ENCODE peak calls at places on chromosomes 16 and 17, in seven cellular contexts. O is HCT116, Z is WTC11, S is H1, D is K562, N is GM12878, Y is HepG2. L is an unnamed sample.

GRCh38 chr16:19524356-19524865 is 669 bp downstream of the CCP110 start:
- DNase-seq in S (no peak), O (no peak), Z (no peak), N (no peak), Y (no peak), D (peak; percentile 14), L (no peak)

GRCh38 chr17:40063034-40063765 is 435 bp downstream of the THRA start:
- DNase-seq in D (peak; percentile 60), Z (peak; percentile 59), Y (peak; percentile 41), O (no peak), S (peak; percentile 89), N (no peak), L (peak; percentile 15)

GRCh38 chr16:58628845-58629680 is 563 bp downstream of the CNOT1 start:
- DNase-seq in Y (peak; percentile 55), Z (peak; percentile 16), S (peak; percentile 49), O (no peak), N (peak; percentile 17), D (peak; percentile 42), L (peak; percentile 21)

GRCh38 chr17:2232244-2232638 is 71.3 kb downstream of the SMG6 start:
- DNase-seq in O (no peak), D (no peak), Y (no peak), S (no peak), N (no peak), Z (no peak), L (no peak)

GRCh38 chr16:10923650-10924214 is 18.5 kb downstream of the DEXI start:
- DNase-seq in N (no peak), S (no peak), O (no peak), Z (no peak), Y (peak; percentile 95), D (no peak), L (no peak)

GRCh38 chr17:38751144-38751802 is 1.3 kb upstream of the PSMB3 start:
- DNase-seq in D (no peak), O (no peak), Z (no peak), N (no peak), S (no peak), Y (no peak), L (no peak)

GRCh38 chr17:29766796-29767327 is 144.2 kb upstream of the CORO6 start:
- DNase-seq in S (no peak), N (no peak), Y (no peak), Z (no peak), O (no peak), D (no peak), L (no peak)

GRCh38 chr16:9480503-9480902 is 389.1 kb downstream of the HAPSTR1 start:
- DNase-seq in S (no peak), Y (no peak), Z (no peak), O (no peak), D (no peak), N (no peak), L (no peak)

GRCh38 chr17:42518046-42518754 is 17.8 kb upstream of the NAGLU start:
- DNase-seq in O (peak; percentile 79), Y (no peak), N (no peak), D (peak; percentile 64), Z (no peak), S (no peak), L (no peak)

GRCh38 chr16:12390644-12391043 is 413.0 kb downstream of the CPPED1 start:
- DNase-seq in Z (no peak), O (no peak), N (no peak), D (no peak), Y (no peak), S (no peak), L (no peak)

GRCh38 chr16:11029948-11030347 is 85.6 kb downstream of the CLEC16A start:
- DNase-seq in O (no peak), D (no peak), Y (no peak), N (no peak), Z (no peak), S (no peak), L (no peak)

GRCh38 chr17:76265624-76266243 is 586 bp downstream of the UBALD2 start:
- DNase-seq in Y (no peak), O (no peak), N (no peak), Z (peak; percentile 56), S (peak; percentile 79), D (peak; percentile 40), L (peak; percentile 63)

GRCh38 chr17:19857640-19858039 is 10.1 kb downstream of the ULK2 start:
- DNase-seq in S (no peak), O (no peak), N (no peak), Z (no peak), D (no peak), Y (no peak), L (no peak)

GRCh38 chr17:34892864-34893263 is 68.4 kb downstream of the CCT6B start:
- DNase-seq in S (peak; percentile 77), Z (peak; percentile 71), Y (no peak), O (peak; percentile 3), D (peak; percentile 75), N (no peak), L (peak; percentile 62)

GRCh38 chr16:57658878-57659674 is 9.0 kb upstream of the ADGRG3 start:
- DNase-seq in D (no peak), Z (no peak), O (no peak), Y (no peak), S (no peak), N (no peak), L (no peak)

GRCh38 chr17:1073241-1073962 is 76.5 kb downstream of the TIMM22 start:
- DNase-seq in O (no peak), Z (no peak), N (no peak), Y (no peak), S (no peak), D (no peak), L (no peak)

GRCh38 chr17:35192708-35193107 is 1.5 kb downstream of the SLC35G3 start:
- DNase-seq in O (no peak), S (no peak), Z (no peak), N (no peak), D (no peak), Y (no peak), L (no peak)

GRCh38 chr16:2199621-2200139 is 3.3 kb upstream of the CASKIN1 start:
- DNase-seq in D (no peak), Z (no peak), Y (no peak), N (no peak), O (no peak), S (no peak), L (no peak)

GRCh38 chr16:11797957-11798299 is 870 bp upstream of the ZC3H7A start:
- DNase-seq in Y (no peak), O (no peak), N (no peak), D (no peak), S (no peak), Z (no peak), L (peak; percentile 13)

GRCh38 chr16:69566437-69567030 is 768 bp downstream of the NFAT5 start:
- DNase-seq in N (no peak), O (no peak), S (peak; percentile 70), Y (peak; percentile 40), Z (peak; percentile 46), D (peak; percentile 75), L (peak; percentile 43)

GRCh38 chr17:13503526-13503925 is 98.2 kb downstream of the HS3ST3A1 start:
- DNase-seq in D (no peak), S (no peak), Z (no peak), Y (no peak), O (no peak), N (no peak), L (no peak)

GRCh38 chr17:31722251-31723056 is 136.6 kb downstream of the COPRS start:
- DNase-seq in O (no peak), N (no peak), D (no peak), S (peak; percentile 34), Y (no peak), Z (no peak), L (no peak)

DNA sequence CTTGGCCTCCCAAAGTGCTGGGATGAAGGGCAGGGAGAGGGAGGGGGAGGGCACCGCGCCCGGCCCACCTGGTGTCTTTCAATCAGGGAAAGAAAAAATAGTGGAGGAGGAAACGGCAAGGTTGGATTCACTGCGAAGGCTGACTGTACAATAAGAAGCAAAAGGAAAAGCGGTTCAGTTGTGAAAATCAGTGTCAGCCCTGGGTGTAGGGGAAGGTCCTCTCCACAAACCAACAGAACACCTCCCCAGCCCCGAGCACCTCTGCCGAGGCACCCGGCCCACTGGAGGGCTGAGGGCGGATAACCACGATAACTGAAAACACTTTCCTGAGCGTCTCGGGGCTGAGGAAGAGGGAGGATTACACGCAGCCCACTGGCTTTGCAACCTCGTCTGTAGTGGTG is 1.4 kb upstream of the SPG7 start:
- DNase-seq in Z (no peak), Y (no peak), D (peak; percentile 35), N (no peak), S (no peak), O (no peak), L (no peak)
- TF ChIP-seq SP1 in Z (no peak), Y (no peak), D (no peak), N (no peak), S (no peak), O (no peak), L (no peak)

DNA sequence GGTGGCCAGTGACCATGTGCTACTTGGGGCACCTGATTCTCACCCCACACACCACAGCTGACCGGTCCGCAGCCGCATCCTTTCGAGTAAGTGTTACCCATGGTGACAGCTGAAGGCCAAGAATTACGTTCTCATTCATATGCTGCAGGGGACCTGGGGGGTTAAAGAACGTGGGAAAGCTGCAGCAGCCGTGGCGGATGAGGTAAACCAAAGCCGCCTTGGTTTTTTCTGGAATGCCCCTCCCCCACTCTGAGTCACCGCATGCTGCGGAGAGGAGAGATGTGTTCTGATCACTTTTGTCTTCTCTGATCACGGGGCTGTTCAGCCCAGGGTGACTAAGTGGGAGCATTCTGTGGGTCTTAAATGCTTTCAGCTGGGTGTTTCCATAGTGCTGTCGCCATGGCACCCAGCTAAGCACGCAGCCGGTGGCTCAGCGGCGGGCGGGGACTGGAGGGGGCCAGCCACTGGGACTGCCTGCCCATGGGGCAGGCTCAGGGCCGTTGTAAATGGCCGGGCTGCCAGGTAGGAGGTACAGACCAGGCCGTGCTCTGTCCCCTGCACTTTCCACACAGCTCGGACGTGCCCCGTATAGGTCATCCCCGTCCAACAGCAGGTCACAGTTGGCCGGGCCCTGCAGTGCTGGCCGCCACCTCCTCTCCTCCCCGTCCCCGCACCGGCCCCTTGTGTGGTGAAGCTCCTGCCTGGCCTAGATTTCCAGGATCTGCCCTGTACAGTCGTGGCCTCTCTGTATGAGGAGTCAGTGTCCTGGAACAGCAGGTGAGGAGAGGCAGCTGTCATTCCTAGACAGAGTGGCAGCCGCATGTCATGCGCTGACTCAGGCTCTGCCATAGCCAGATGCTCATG is 60.0 kb downstream of the BAIAP2 start:
- DNase-seq in O (peak; percentile 99), S (peak; percentile 76), N (peak; percentile 21), Z (peak; percentile 75), D (peak; percentile 88), Y (peak; percentile 90), L (peak; percentile 54)
- TF ChIP-seq SP1 in O (no peak), S (peak; percentile 79), N (no peak), Z (no peak), D (peak; percentile 34), Y (no peak), L (no peak)

GRCh38 chr17:63914471-63914870 is 3.4 kb upstream of the CSHL1 start:
- DNase-seq in D (no peak), O (no peak), S (no peak), N (no peak), Z (no peak), Y (no peak), L (no peak)
- TF ChIP-seq SP1 in D (no peak), O (no peak), S (no peak), N (no peak), Z (no peak), Y (no peak), L (no peak)

DNA sequence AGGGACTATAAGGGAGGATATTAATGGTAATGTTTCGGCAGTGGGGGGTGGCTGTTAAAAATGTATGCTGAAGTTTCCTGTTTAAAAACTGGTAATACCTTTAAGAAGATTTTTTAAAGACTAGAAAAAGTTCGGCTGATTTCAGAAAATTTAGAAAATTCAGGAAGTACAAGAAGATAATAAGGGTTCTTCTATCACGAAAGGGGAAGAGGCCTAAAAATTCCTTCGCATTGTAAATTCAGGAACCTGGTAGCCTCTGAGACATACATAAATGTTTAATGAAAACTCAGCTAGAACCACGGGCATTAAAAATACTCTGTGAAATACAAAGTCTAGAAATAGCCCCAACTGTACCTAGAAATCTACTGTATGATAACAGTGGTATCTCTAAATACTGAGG is 181.2 kb downstream of the PARN start:
- DNase-seq in D (no peak), Y (no peak), S (no peak), O (no peak), Z (no peak), N (no peak), L (no peak)
- TF ChIP-seq SP1 in D (no peak), Y (no peak), S (no peak), O (no peak), Z (no peak), N (no peak), L (no peak)